ENCODE peak calls at places on chromosomes 4 and X, in six cellular contexts. S, Y, X, Z, E and M are unnamed samples.

GRCh38 chr4:54076673-54077072 is 12.3 kb upstream of the CHIC2 start:
- DNase-seq in S (no peak), Y (no peak), X (no peak), Z (no peak), E (no peak), M (no peak)

GRCh38 chr4:179872751-179873150 is 2370.5 kb upstream of the TENM3 start:
- DNase-seq in S (no peak), Y (no peak), X (no peak), Z (no peak), E (no peak), M (no peak)

GRCh38 chr4:140851032-140851636 is 94.9 kb upstream of the TBC1D9 start:
- DNase-seq in S (no peak), Y (peak), X (peak), Z (peak), E (peak), M (no peak)

GRCh38 chr4:126328914-126329313 is 1014.2 kb downstream of the FAT4 start:
- DNase-seq in S (no peak), Y (no peak), X (no peak), Z (no peak), E (no peak), M (no peak)

GRCh38 chr4:174080361-174080760 is 203.1 kb downstream of the FBXO8 start:
- DNase-seq in S (no peak), Y (no peak), X (peak), Z (no peak), E (no peak), M (no peak)

GRCh38 chrX:70504772-70505450 is 60.3 kb downstream of the DLG3 start:
- DNase-seq in S (no peak), Y (no peak), X (no peak), Z (no peak), E (no peak), M (no peak)

GRCh38 chr4:118351851-118352827 is 664 bp downstream of the PRSS12 start:
- DNase-seq in S (peak), Y (peak), X (peak), Z (peak), E (peak), M (peak)

GRCh38 chrX:109049416-109049815 is 313.1 kb upstream of the IRS4 start:
- DNase-seq in S (no peak), Y (no peak), X (no peak), Z (no peak), E (no peak), M (no peak)

GRCh38 chr4:158159718-158160094 is 13.1 kb downstream of the GASK1B start:
- DNase-seq in S (no peak), Y (no peak), X (no peak), Z (no peak), E (no peak), M (no peak)

GRCh38 chr4:25320374-25321172 is 8.0 kb downstream of the ZCCHC4 start:
- DNase-seq in S (no peak), Y (no peak), X (no peak), Z (no peak), E (no peak), M (no peak)

GRCh38 chr4:168197926-168198325 is 105.6 kb downstream of the ANXA10 start:
- DNase-seq in S (no peak), Y (no peak), X (no peak), Z (no peak), E (no peak), M (no peak)

GRCh38 chr4:46837639-46838038 is 71.4 kb downstream of the COX7B2 start:
- DNase-seq in S (no peak), Y (no peak), X (no peak), Z (no peak), E (no peak), M (no peak)

GRCh38 chr4:148061139-148061476 is 329.2 kb downstream of the ARHGAP10 start:
- DNase-seq in S (no peak), Y (no peak), X (no peak), Z (no peak), E (no peak), M (no peak)

GRCh38 chr4:140903522-140903928 is 147.3 kb upstream of the TBC1D9 start:
- DNase-seq in S (no peak), Y (no peak), X (no peak), Z (no peak), E (no peak), M (no peak)

GRCh38 chr4:137609693-137610450 is 77.6 kb upstream of the PCDH18 start:
- DNase-seq in S (no peak), Y (no peak), X (peak), Z (no peak), E (no peak), M (no peak)

GRCh38 chr4:172709376-172709775 is 459.2 kb upstream of the GALNT7 start:
- DNase-seq in S (no peak), Y (no peak), X (no peak), Z (no peak), E (no peak), M (no peak)

GRCh38 chr4:110270492-110271197 is 72.2 kb upstream of the ELOVL6 start:
- DNase-seq in S (no peak), Y (no peak), X (no peak), Z (no peak), E (no peak), M (no peak)

GRCh38 chrX:106178826-106179225 is 10.7 kb downstream of the PWWP3B start:
- DNase-seq in S (no peak), Y (no peak), X (no peak), Z (no peak), E (no peak), M (no peak)

GRCh38 chrX:105117621-105118020 is 102.9 kb downstream of the TEX13A start:
- DNase-seq in S (no peak), Y (no peak), X (no peak), Z (no peak), E (no peak), M (no peak)

GRCh38 chrX:70033348-70033747 is 16.4 kb downstream of the AWAT2 start:
- DNase-seq in S (no peak), Y (peak), X (no peak), Z (no peak), E (peak), M (no peak)

GRCh38 chrX:13694983-13695382 is 6.1 kb downstream of the RAB9A start:
- DNase-seq in S (no peak), Y (no peak), X (no peak), Z (no peak), E (no peak), M (no peak)

GRCh38 chrX:118740276-118740889 is 13.0 kb downstream of the IL13RA1 start:
- DNase-seq in S (no peak), Y (no peak), X (no peak), Z (no peak), E (no peak), M (no peak)

GRCh38 chr4:105106416-105106815 is 40.3 kb upstream of the TET2 start:
- DNase-seq in S (no peak), Y (no peak), X (no peak), Z (no peak), E (no peak), M (no peak)

GRCh38 chr4:112422644-112423043 is 93.3 kb downstream of the NEUROG2 start:
- DNase-seq in S (no peak), Y (no peak), X (no peak), Z (no peak), E (no peak), M (no peak)

GRCh38 chrX:123833387-123833786 is 26.5 kb upstream of the XIAP start:
- DNase-seq in S (peak), Y (peak), X (peak), Z (peak), E (peak), M (no peak)

GRCh38 chr4:65502151-65502691 is 168.1 kb downstream of the EPHA5 start:
- DNase-seq in S (no peak), Y (no peak), X (no peak), Z (no peak), E (no peak), M (no peak)

GRCh38 chrX:30312858-30313257 is 3.7 kb upstream of the NR0B1 start:
- DNase-seq in S (no peak), Y (no peak), X (no peak), Z (no peak), E (no peak), M (no peak)

GRCh38 chr4:82136161-82136801 is 237.5 kb downstream of the HNRNPD start:
- DNase-seq in S (no peak), Y (no peak), X (no peak), Z (no peak), E (no peak), M (no peak)

GRCh38 chrX:107738768-107739167 is 36.8 kb downstream of the TSC22D3 start:
- DNase-seq in S (no peak), Y (no peak), X (no peak), Z (no peak), E (no peak), M (no peak)

GRCh38 chr4:152643153-152644035 is 36.4 kb downstream of the TMEM154 start:
- DNase-seq in S (peak), Y (no peak), X (no peak), Z (no peak), E (no peak), M (no peak)

GRCh38 chr4:132642196-132642817 is 506.8 kb upstream of the PCDH10 start:
- DNase-seq in S (no peak), Y (peak), X (peak), Z (peak), E (peak), M (no peak)

GRCh38 chr4:81607947-81608346 is 136.2 kb upstream of the RASGEF1B start:
- DNase-seq in S (no peak), Y (no peak), X (no peak), Z (no peak), E (no peak), M (no peak)

GRCh38 chrX:54427837-54428424 is 12.3 kb upstream of the TSR2 start:
- DNase-seq in S (no peak), Y (no peak), X (no peak), Z (no peak), E (no peak), M (no peak)

GRCh38 chr4:81685105-81685504 is 213.4 kb upstream of the RASGEF1B start:
- DNase-seq in S (no peak), Y (no peak), X (no peak), Z (no peak), E (no peak), M (no peak)

GRCh38 chr4:184267673-184268573 is 50.2 kb upstream of the ENPP6 start:
- DNase-seq in S (peak), Y (no peak), X (peak), Z (no peak), E (peak), M (no peak)

GRCh38 chrX:84186603-84187358 is 1.2 kb downstream of the RPS6KA6 start:
- DNase-seq in S (no peak), Y (peak), X (peak), Z (no peak), E (peak), M (no peak)

GRCh38 chr4:95547708-95548471 is 883 bp downstream of the UNC5C start:
- DNase-seq in S (no peak), Y (peak), X (peak), Z (no peak), E (no peak), M (no peak)

GRCh38 chr4:68904786-68905185 is 46.8 kb downstream of the UGT2A3 start:
- DNase-seq in S (no peak), Y (peak), X (peak), Z (peak), E (peak), M (no peak)

GRCh38 chr4:176277162-176277904 is 8.3 kb upstream of the ASB5 start:
- DNase-seq in S (no peak), Y (peak), X (peak), Z (peak), E (peak), M (no peak)

GRCh38 chr4:150418757-150419410 is 163.1 kb upstream of the MAB21L2 start:
- DNase-seq in S (no peak), Y (no peak), X (no peak), Z (no peak), E (no peak), M (no peak)

DNA sequence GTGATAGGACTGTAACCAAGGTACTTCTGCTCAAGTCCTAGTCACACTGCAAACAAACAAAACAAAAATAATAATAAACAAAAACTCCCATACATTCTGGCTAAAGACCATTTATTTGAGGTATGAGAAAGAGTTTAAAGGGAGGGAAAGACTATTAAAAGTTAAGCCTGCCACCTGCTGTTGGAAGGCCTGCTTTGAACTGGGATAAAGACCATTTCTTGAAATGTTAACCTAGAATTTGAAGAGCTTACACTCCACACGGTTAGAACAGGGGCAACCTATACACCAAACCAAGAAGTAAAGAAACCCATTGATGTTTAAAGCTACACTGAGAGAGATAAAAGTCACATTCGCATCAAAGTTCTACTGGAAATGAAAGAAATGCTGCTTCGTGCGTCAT is 548.7 kb upstream of the DIPK2B start:
- DNase-seq in S (no peak), Y (no peak), X (no peak), Z (no peak), E (no peak), M (no peak)
- TF ChIP-seq CTCF in S (no peak), Y (no peak), X (peak), Z (no peak), E (no peak), M (peak)

GRCh38 chr4:123060039-123060770 is 137.8 kb upstream of the NUDT6 start:
- DNase-seq in S (no peak), Y (no peak), X (no peak), Z (no peak), E (no peak), M (no peak)
- TF ChIP-seq CTCF in S (no peak), Y (no peak), X (no peak), Z (no peak), E (no peak), M (no peak)

DNA sequence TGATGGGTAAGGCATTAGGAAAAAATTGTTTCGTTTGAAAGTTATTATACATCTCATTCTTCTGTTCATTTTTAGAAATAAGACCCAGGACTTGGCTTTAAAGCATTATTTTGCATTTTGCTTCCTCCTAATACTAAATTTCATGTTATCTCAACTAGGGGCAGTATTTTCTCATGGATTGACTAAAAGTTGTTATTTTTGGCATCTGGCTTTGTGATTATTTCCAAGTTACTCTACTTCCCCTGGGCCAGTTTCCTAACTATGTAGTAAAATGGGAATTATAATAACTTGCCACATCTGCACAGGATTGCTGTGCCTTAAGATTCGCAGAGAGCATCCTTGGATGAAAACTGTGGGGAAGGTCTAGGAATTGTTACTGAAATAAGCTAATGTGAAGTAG is 3.0 kb downstream of the RBPJ start:
- DNase-seq in S (no peak), Y (no peak), X (no peak), Z (no peak), E (no peak), M (no peak)
- TF ChIP-seq CTCF in S (no peak), Y (no peak), X (peak), Z (no peak), E (no peak), M (no peak)

GRCh38 chrX:130393451-130394074 is 8.1 kb upstream of the GPR119 start:
- DNase-seq in S (no peak), Y (peak), X (peak), Z (peak), E (peak), M (no peak)
- TF ChIP-seq CTCF in S (no peak), Y (no peak), X (peak), Z (peak), E (peak), M (peak)

GRCh38 chrX:25295466-25295865 is 279.7 kb upstream of the ARX start:
- DNase-seq in S (no peak), Y (no peak), X (no peak), Z (no peak), E (no peak), M (no peak)
- TF ChIP-seq CTCF in S (no peak), Y (no peak), X (no peak), Z (no peak), E (no peak), M (no peak)

DNA sequence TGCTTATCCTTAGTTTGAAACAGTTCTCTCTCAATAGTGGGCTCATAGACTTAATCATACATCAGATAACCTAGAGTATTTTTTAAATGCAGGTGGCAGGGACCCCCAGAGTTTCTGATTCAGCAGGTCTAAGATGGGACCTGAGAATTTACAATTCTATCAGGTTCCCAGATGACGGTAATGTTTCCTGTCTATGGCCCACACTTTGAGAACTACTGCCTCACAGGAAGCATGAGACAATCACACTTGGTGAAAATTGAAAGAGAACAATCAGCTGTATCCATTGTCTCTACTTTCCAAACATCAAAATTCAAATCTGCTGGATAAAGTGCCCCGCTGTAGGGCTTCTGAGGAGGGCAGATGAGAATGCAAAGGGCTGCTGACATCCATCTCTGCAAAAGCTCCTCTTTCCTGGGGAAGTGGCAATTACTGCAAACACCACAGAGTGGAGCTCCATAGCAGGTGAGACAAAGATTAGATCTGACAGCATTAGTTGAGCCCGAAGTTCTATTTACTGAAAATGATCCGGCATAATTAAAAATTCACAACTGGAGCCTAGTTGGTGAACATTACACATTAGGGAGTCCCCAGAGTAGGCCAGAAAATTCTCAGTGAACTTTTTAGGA is 187.8 kb upstream of the MBNL3 start:
- DNase-seq in S (no peak), Y (peak), X (peak), Z (no peak), E (peak), M (no peak)
- TF ChIP-seq CTCF in S (no peak), Y (no peak), X (peak), Z (no peak), E (no peak), M (peak)

GRCh38 chr4:78057600-78058560 is 757 bp downstream of the FRAS1 start:
- DNase-seq in S (peak), Y (peak), X (peak), Z (peak), E (peak), M (peak)

GRCh38 chr4:78058591-78059523 is 1.7 kb downstream of the FRAS1 start:
- DNase-seq in S (no peak), Y (peak), X (peak), Z (peak), E (peak), M (no peak)

GRCh38 chr4:78057135-78057599 is at the start of gene FRAS1:
- DNase-seq in S (peak), Y (peak), X (peak), Z (peak), E (peak), M (peak)

GRCh38 chr4:78059524-78059889 is 2.4 kb downstream of the FRAS1 start:
- DNase-seq in S (no peak), Y (peak), X (peak), Z (peak), E (peak), M (no peak)

GRCh38 chr4:78056265-78057129 is 626 bp upstream of the FRAS1 start:
- DNase-seq in S (peak), Y (peak), X (peak), Z (peak), E (peak), M (peak)
- TF ChIP-seq CTCF in S (no peak), Y (no peak), X (peak), Z (no peak), E (no peak), M (peak)

GRCh38 chr4:77938560-77938959 is 75.9 kb downstream of the MRPL1 start:
- DNase-seq in S (no peak), Y (no peak), X (no peak), Z (no peak), E (no peak), M (no peak)
- TF ChIP-seq CTCF in S (no peak), Y (no peak), X (no peak), Z (no peak), E (no peak), M (no peak)

GRCh38 chr4:70705856-70706461 is 15.8 kb upstream of the RUFY3 start:
- DNase-seq in S (no peak), Y (no peak), X (no peak), Z (no peak), E (no peak), M (no peak)

GRCh38 chr4:70706516-70706915 is 15.2 kb upstream of the RUFY3 start:
- DNase-seq in S (no peak), Y (no peak), X (no peak), Z (no peak), E (no peak), M (no peak)

GRCh38 chr4:70703695-70704332 is 15.5 kb downstream of the UTP3 start:
- DNase-seq in S (no peak), Y (no peak), X (peak), Z (no peak), E (peak), M (no peak)

GRCh38 chr4:70705146-70705855 is 16.5 kb upstream of the RUFY3 start:
- DNase-seq in S (peak), Y (peak), X (peak), Z (peak), E (peak), M (peak)

DNA sequence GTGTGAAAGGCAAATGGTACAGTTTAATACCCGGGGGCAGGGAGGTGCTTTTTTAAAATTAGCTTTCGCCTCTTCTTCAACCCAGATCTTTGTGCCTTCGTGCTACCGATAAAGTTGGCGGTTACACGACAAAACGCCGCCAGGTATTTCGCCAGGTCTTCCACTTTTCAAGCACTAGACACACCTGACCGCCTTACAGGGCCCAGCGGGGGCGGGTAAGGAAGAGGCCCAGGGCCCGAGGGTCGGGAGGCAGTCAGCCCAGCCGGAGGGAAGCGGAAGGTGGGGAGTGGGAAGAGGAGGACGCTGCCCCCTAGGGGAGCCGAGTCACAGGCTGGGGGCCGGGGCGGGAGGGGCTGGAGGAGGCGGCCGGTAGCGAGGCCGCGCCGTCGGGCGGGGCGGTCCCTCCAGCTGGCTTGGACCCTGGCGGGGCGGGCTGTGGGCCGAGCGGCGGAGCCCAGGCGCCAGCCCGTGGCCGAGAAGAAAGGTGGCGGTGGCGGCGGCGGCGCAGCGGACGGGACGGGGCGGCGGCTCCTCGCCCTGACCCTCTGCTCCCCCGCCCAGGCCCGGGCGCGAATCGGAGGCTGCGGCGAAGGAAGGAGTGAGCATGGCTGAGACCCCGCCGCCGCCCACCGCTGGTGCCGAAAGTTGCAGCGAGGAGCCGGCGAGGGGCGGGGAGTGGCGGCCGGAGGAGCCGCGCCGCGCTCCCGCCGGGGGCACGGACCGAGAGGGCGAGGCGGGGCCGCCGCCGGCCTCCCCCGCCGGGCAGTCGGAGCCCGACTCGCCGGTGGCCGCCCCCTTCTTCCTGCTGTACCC is 16.2 kb downstream of the UTP3 start:
- DNase-seq in S (peak), Y (peak), X (peak), Z (peak), E (peak), M (peak)
- TF ChIP-seq CTCF in S (no peak), Y (peak), X (peak), Z (peak), E (peak), M (peak)